ENCODE peak calls at places on chromosomes 13 and 19, in six cellular contexts. C, X, J, V, N and F are unnamed samples.

GRCh38 chr13:100068532-100068931 is 20.4 kb upstream of the PCCA start:
- DNase-seq in C (no peak), X (no peak), J (no peak), V (no peak), N (no peak), F (no peak)

GRCh38 chr13:101258071-101258470 is 158.2 kb downstream of the NALCN start:
- DNase-seq in C (no peak), X (peak; percentile 86), J (no peak), V (peak; percentile 95), N (no peak), F (no peak)

GRCh38 chr13:107348471-107348870 is 780.5 kb upstream of the ARGLU1 start:
- DNase-seq in C (no peak), X (peak; percentile 60), J (no peak), V (peak; percentile 7), N (no peak), F (no peak)

GRCh38 chr19:16412596-16413355 is 59.0 kb downstream of the EPS15L1 start:
- DNase-seq in C (no peak), X (no peak), J (no peak), V (no peak), N (no peak), F (no peak)

GRCh38 chr13:84362777-84363176 is 480.5 kb upstream of the SLITRK1 start:
- DNase-seq in C (no peak), X (no peak), J (no peak), V (no peak), N (no peak), F (no peak)

GRCh38 chr13:44842158-44842557 is 147.1 kb downstream of the NUFIP1 start:
- DNase-seq in C (no peak), X (peak; percentile 81), J (no peak), V (peak; percentile 15), N (no peak), F (no peak)

GRCh38 chr13:40518481-40518882 is 148.0 kb downstream of the FOXO1 start:
- DNase-seq in C (peak; percentile 56), X (no peak), J (no peak), V (no peak), N (no peak), F (peak; percentile 44)

GRCh38 chr19:51644636-51645271 is 1.9 kb downstream of the SIGLEC14 start:
- DNase-seq in C (no peak), X (no peak), J (no peak), V (peak; percentile 50), N (no peak), F (no peak)

GRCh38 chr19:50413096-50413495 is 5.6 kb upstream of the SPIB start:
- DNase-seq in C (no peak), X (no peak), J (no peak), V (no peak), N (no peak), F (no peak)

GRCh38 chr13:100382787-100383186 is 205.8 kb downstream of the GGACT start:
- DNase-seq in C (no peak), X (peak; percentile 74), J (no peak), V (peak; percentile 56), N (no peak), F (no peak)

GRCh38 chr19:58227964-58228583 is 640 bp upstream of the ZNF544 start:
- DNase-seq in C (no peak), X (no peak), J (no peak), V (peak; percentile 18), N (no peak), F (no peak)

GRCh38 chr13:31882794-31883193 is 143.5 kb downstream of the RXFP2 start:
- DNase-seq in C (no peak), X (no peak), J (no peak), V (no peak), N (no peak), F (no peak)

GRCh38 chr19:19575411-19575810 is 37.3 kb downstream of the CILP2 start:
- DNase-seq in C (no peak), X (no peak), J (no peak), V (no peak), N (no peak), F (no peak)

GRCh38 chr13:113110048-113110851 is 4.7 kb downstream of the F7 start:
- DNase-seq in C (no peak), X (no peak), J (no peak), V (no peak), N (no peak), F (no peak)

GRCh38 chr13:80084086-80084676 is 256.7 kb downstream of the SPRY2 start:
- DNase-seq in C (no peak), X (peak; percentile 93), J (no peak), V (no peak), N (no peak), F (no peak)

GRCh38 chr13:96089749-96090239 is at the start of gene HS6ST3:
- DNase-seq in C (peak; percentile 80), X (no peak), J (no peak), V (peak; percentile 4), N (peak; percentile 18), F (peak; percentile 73)

GRCh38 chr13:97194473-97194872 is 27.7 kb upstream of the MBNL2 start:
- DNase-seq in C (no peak), X (peak; percentile 78), J (no peak), V (no peak), N (no peak), F (no peak)

GRCh38 chr19:39304701-39305571 is 8.7 kb downstream of the IFNL1 start:
- DNase-seq in C (no peak), X (no peak), J (no peak), V (no peak), N (no peak), F (no peak)

GRCh38 chr19:4233282-4233853 is 4.0 kb downstream of the EBI3 start:
- DNase-seq in C (peak; percentile 38), X (peak; percentile 8), J (peak; percentile 37), V (peak; percentile 62), N (no peak), F (peak; percentile 54)

GRCh38 chr19:42441047-42441440 is 1.7 kb downstream of the CXCL17 start:
- DNase-seq in C (no peak), X (no peak), J (no peak), V (peak; percentile 4), N (no peak), F (peak; percentile 51)

GRCh38 chr19:39874404-39874803 is 28.2 kb upstream of the FBL start:
- DNase-seq in C (no peak), X (no peak), J (no peak), V (no peak), N (no peak), F (no peak)

GRCh38 chr19:58305932-58306323 is 751 bp downstream of the ERVK3-1 start:
- DNase-seq in C (no peak), X (no peak), J (no peak), V (peak; percentile 36), N (no peak), F (no peak)

GRCh38 chr19:49894879-49895565 is 1.7 kb downstream of the IL4I1 start:
- DNase-seq in C (no peak), X (no peak), J (no peak), V (no peak), N (no peak), F (no peak)

GRCh38 chr19:16200038-16200775 is 2.5 kb downstream of the AP1M1 start:
- DNase-seq in C (no peak), X (peak; percentile 33), J (peak; percentile 61), V (peak; percentile 61), N (no peak), F (no peak)

GRCh38 chr13:107266657-107267056 is 698.7 kb upstream of the ARGLU1 start:
- DNase-seq in C (no peak), X (no peak), J (no peak), V (no peak), N (no peak), F (no peak)

GRCh38 chr13:79503069-79503468 is 22.1 kb downstream of the NDFIP2 start:
- DNase-seq in C (no peak), X (no peak), J (no peak), V (no peak), N (no peak), F (no peak)

DNA sequence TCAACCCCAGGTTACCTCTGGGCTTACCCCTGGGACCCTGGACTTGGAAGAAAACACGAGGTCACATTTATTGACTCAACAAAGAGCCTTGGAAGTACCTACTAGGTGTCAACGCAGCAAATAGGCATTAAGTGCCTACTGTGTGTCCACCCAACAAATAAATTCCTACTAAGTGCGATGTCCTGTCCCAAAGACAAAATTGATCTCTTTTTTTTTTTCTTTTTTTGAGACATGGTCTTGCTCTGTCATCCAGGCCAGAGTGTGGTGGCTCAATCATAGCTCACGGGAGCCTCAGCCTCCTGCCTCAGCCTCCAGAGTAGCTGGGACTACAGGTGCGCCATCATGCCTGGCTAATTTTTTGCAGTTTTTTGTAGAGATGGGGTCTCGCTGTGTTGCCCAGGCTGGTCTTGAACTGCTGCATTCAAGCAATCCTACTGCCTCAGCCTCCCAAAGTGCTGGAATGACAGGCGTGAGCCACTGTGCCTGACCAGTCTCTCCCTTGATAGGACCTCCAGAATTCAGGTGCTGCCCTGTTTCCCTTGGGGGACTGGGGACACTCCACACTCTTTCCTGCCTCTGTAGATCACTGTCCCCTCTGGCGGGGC is 595 bp upstream of the S1PR2 start:
- DNase-seq in C (no peak), X (no peak), J (no peak), V (no peak), N (no peak), F (no peak)
- H3K4me3 ChIP-seq in C (peak overlapping the region; percentile 73), X (peak overlapping the region; percentile 87), J (peak overlapping the region; percentile 98), V (no peak overlapping the region), N (peak overlapping the region; percentile 65), F (peak overlapping the region; percentile 77)

GRCh38 chr19:48615145-48616040 is 517 bp upstream of the FAM83E start:
- DNase-seq in C (no peak), X (no peak), J (no peak), V (no peak), N (no peak), F (no peak)
- TF ChIP-seq POLR2A in C (no peak), X (no peak), J (no peak), V (no peak), N (no peak), F (no peak)

GRCh38 chr19:46782355-46783019 is 5.9 kb downstream of the SLC1A5 start:
- DNase-seq in C (no peak), X (no peak), J (no peak), V (no peak), N (no peak), F (no peak)

GRCh38 chr19:46785054-46785979 is 3.1 kb downstream of the SLC1A5 start:
- DNase-seq in C (no peak), X (peak; percentile 38), J (no peak), V (no peak), N (no peak), F (no peak)

GRCh38 chr19:46785980-46786235 is 2.5 kb downstream of the SLC1A5 start:
- DNase-seq in C (no peak), X (no peak), J (no peak), V (no peak), N (no peak), F (no peak)

GRCh38 chr19:46783670-46784069 is 4.7 kb downstream of the SLC1A5 start:
- DNase-seq in C (no peak), X (no peak), J (no peak), V (no peak), N (no peak), F (no peak)

GRCh38 chr19:46784262-46785053 is 3.9 kb downstream of the SLC1A5 start:
- DNase-seq in C (peak; percentile 66), X (peak; percentile 95), J (peak; percentile 62), V (peak; percentile 100), N (peak; percentile 83), F (peak; percentile 84)
- TF ChIP-seq CTCF in C (no peak), X (peak; percentile 33), J (peak; percentile 15), V (peak; percentile 75), N (no peak), F (no peak)

DNA sequence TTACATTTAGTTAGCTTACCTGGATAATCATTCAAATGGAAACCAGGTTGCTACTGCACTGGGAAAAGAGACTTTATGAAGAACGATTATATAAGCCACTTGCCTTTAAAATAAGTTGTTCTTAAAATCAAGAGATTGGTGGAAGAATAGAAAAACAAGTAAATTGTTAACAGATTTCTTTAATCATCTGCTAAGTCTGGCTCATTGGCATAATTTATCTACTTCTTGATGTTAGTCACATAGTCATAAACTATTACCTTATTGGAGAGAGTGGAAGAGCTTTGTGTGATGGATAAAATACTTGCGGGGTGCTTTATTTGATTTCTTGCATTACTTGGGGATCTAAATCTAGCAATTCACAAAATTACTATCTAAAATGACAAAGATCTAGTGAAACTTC is 6.8 kb downstream of the LSM14A start:
- DNase-seq in C (no peak), X (no peak), J (no peak), V (no peak), N (no peak), F (no peak)
- H3K4me3 ChIP-seq in C (no peak overlapping the region), X (no peak overlapping the region), J (no peak overlapping the region), V (no peak overlapping the region), N (no peak overlapping the region), F (no peak overlapping the region)